ENCODE peak calls at places on chromosomes 7 and 10, in six cellular contexts. B is IMR-90, S is H9, P is neuronal stem cell, D is mesenchymal stem cell, A is H1. M is an unnamed sample.

GRCh38 chr7:9718071-9718470 is 1255.6 kb upstream of the PHF14 start:
- DNase-seq in B (no peak), S (no peak), P (no peak), D (no peak), A (no peak), M (no peak)

GRCh38 chr7:124201768-124202349 is 169.0 kb upstream of the TMEM229A start:
- DNase-seq in B (peak), S (no peak), P (peak), D (peak), A (no peak), M (no peak)

GRCh38 chr7:69434350-69434749 is 163.9 kb upstream of the AUTS2 start:
- DNase-seq in B (no peak), S (no peak), P (no peak), D (no peak), A (no peak), M (no peak)

GRCh38 chr7:127367679-127368078 is 24.8 kb downstream of the ZNF800 start:
- DNase-seq in B (no peak), S (no peak), P (no peak), D (no peak), A (no peak), M (no peak)

GRCh38 chr7:67359900-67360299 is 363.3 kb downstream of the TYW1 start:
- DNase-seq in B (no peak), S (no peak), P (no peak), D (no peak), A (no peak), M (peak)

GRCh38 chr7:50687096-50687495 is 95.6 kb downstream of the GRB10 start:
- DNase-seq in B (no peak), S (no peak), P (no peak), D (no peak), A (no peak), M (no peak)

GRCh38 chr10:3526721-3527120 is 258.3 kb downstream of the KLF6 start:
- DNase-seq in B (peak), S (no peak), P (no peak), D (peak), A (no peak), M (peak)

GRCh38 chr10:50536617-50537252 is 87.0 kb downstream of the SGMS1 start:
- DNase-seq in B (peak), S (no peak), P (no peak), D (no peak), A (no peak), M (peak)

GRCh38 chr7:88566174-88566729 is 193.2 kb upstream of the ZNF804B start:
- DNase-seq in B (no peak), S (no peak), P (no peak), D (no peak), A (no peak), M (no peak)

GRCh38 chr10:112741830-112742402 is 208.1 kb upstream of the TCF7L2 start:
- DNase-seq in B (no peak), S (no peak), P (no peak), D (no peak), A (no peak), M (no peak)

GRCh38 chr10:68192113-68192512 is 39.8 kb downstream of the ATOH7 start:
- DNase-seq in B (peak), S (no peak), P (no peak), D (no peak), A (no peak), M (no peak)

GRCh38 chr7:33854951-33855350 is 50.4 kb upstream of the BMPER start:
- DNase-seq in B (peak), S (no peak), P (no peak), D (peak), A (no peak), M (no peak)

GRCh38 chr10:87605656-87606308 is 53.9 kb upstream of the PAPSS2 start:
- DNase-seq in B (no peak), S (no peak), P (no peak), D (peak), A (no peak), M (no peak)

GRCh38 chr7:2834748-2835441 is 9.2 kb downstream of the GNA12 start:
- DNase-seq in B (no peak), S (no peak), P (no peak), D (no peak), A (no peak), M (no peak)

GRCh38 chr10:5023126-5023701 is 19.6 kb upstream of the AKR1C2 start:
- DNase-seq in B (no peak), S (no peak), P (no peak), D (no peak), A (no peak), M (no peak)

GRCh38 chr7:64795176-64795575 is 948 bp downstream of the ZNF138 start:
- DNase-seq in B (no peak), S (no peak), P (no peak), D (no peak), A (no peak), M (no peak)

GRCh38 chr10:31686566-31686965 is 242.1 kb downstream of the ARHGAP12 start:
- DNase-seq in B (no peak), S (no peak), P (no peak), D (no peak), A (no peak), M (no peak)

GRCh38 chr7:114392686-114393085 is 21.9 kb upstream of the FOXP2 start:
- DNase-seq in B (no peak), S (no peak), P (no peak), D (peak), A (no peak), M (no peak)

GRCh38 chr7:50771120-50772002 is 11.3 kb downstream of the GRB10 start:
- DNase-seq in B (no peak), S (no peak), P (no peak), D (no peak), A (no peak), M (peak)

GRCh38 chr10:43313901-43314300 is 47.0 kb upstream of the RASGEF1A start:
- DNase-seq in B (no peak), S (no peak), P (no peak), D (no peak), A (no peak), M (no peak)

GRCh38 chr7:157861551-157861950 is 524.7 kb downstream of the DNAJB6 start:
- DNase-seq in B (no peak), S (no peak), P (no peak), D (no peak), A (no peak), M (no peak)

GRCh38 chr10:43211431-43212042 is 55.3 kb downstream of the RASGEF1A start:
- DNase-seq in B (no peak), S (no peak), P (no peak), D (no peak), A (no peak), M (no peak)

GRCh38 chr7:30740417-30741181 is 11.3 kb upstream of the INMT start:
- DNase-seq in B (peak), S (peak), P (peak), D (peak), A (no peak), M (peak)

GRCh38 chr10:131092416-131092815 is 219.1 kb downstream of the TCERG1L start:
- DNase-seq in B (no peak), S (no peak), P (no peak), D (no peak), A (no peak), M (no peak)

GRCh38 chr7:40571796-40572195 is 437.0 kb downstream of the SUGCT start:
- DNase-seq in B (peak), S (no peak), P (no peak), D (peak), A (no peak), M (no peak)

GRCh38 chr10:102555781-102556328 is 52.1 kb downstream of the SUFU start:
- DNase-seq in B (peak), S (no peak), P (no peak), D (peak), A (no peak), M (no peak)

GRCh38 chr7:3897430-3898385 is 596.7 kb downstream of the SDK1 start:
- DNase-seq in B (peak), S (no peak), P (no peak), D (peak), A (no peak), M (peak)

GRCh38 chr7:31027161-31027965 is 24.7 kb upstream of the ADCYAP1R1 start:
- DNase-seq in B (no peak), S (peak), P (peak), D (peak), A (no peak), M (no peak)

GRCh38 chr7:111985802-111986201 is 220.4 kb downstream of the DOCK4 start:
- DNase-seq in B (no peak), S (no peak), P (no peak), D (no peak), A (no peak), M (no peak)

GRCh38 chr7:47458057-47458456 is 123.9 kb downstream of the TNS3 start:
- DNase-seq in B (peak), S (no peak), P (no peak), D (peak), A (no peak), M (no peak)

GRCh38 chr7:122310119-122311021 is 5.8 kb upstream of the FEZF1 start:
- DNase-seq in B (no peak), S (peak), P (peak), D (peak), A (no peak), M (no peak)

GRCh38 chr7:105691029-105691691 is 109.9 kb upstream of the EFCAB10 start:
- DNase-seq in B (peak), S (peak), P (no peak), D (peak), A (no peak), M (no peak)

GRCh38 chr10:99280472-99280871 is 44.8 kb upstream of the HPSE2 start:
- DNase-seq in B (no peak), S (no peak), P (no peak), D (peak), A (no peak), M (no peak)

DNA sequence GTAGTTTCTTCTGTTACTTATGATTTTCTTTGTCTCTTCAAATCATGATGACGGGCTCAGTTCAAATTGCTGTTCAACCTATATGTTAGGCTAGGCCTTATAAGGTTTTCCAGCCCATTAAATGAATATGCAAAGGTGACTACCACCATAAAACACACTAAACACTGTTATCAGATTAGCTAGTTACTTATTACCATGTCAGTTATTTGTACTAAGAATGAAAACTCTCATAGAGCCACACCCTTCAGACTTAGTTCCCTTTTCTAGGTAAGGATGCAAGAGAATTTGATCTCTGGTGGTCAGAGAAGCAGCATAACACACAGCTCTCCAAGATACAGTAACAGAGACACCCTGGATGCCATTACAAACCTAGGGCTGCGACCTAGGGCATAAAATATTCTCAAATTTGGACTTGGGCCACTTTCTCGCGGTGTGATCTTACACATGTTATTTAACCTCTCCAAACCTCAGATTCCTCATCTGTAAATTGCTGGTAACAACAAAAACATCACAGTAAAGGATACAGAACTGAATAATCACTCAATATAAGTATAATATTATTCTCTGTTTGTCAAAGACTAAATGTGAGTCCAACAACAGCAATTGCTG is 35.6 kb downstream of the ANKMY2 start:
- DNase-seq in B (no peak), S (no peak), P (no peak), D (no peak), A (no peak), M (no peak)
- H3K14ac ChIP-seq in B (no peak), S (no peak), P (no peak), D (no peak), A (no peak), M (no peak)

DNA sequence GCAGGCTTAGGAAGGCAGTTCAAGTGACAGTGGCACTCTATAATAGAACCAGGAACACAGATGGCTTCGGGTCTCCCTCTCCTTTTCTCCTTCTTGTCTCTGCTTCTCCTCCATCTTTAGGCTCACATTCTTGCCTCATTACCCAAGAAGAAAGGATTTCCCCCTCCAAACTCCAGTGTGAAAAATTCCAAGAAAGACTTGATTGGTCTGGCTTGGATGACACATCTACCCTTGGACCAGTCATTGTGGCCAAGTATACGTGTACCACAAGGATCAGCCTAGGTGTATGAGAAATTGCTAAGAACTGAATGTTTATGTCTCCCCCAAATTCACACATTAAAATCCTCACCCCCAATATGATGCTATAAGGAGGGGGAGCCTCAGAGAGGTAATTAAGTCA is 53.9 kb downstream of the PRTFDC1 start:
- DNase-seq in B (no peak), S (no peak), P (no peak), D (no peak), A (no peak), M (no peak)
- H2AK5ac ChIP-seq in B (peak), S (no peak), P (no peak), D (no peak), A (no peak), M (no peak)

GRCh38 chr7:157008-157310 is 35.4 kb upstream of the FAM20C start:
- DNase-seq in B (no peak), S (no peak), P (no peak), D (no peak), A (no peak), M (no peak)
- H3K14ac ChIP-seq in B (no peak), S (no peak), P (no peak), D (no peak), A (no peak), M (no peak)

GRCh38 chr7:151058766-151059361 is 525 bp upstream of the SLC4A2 start:
- DNase-seq in B (no peak), S (peak), P (no peak), D (peak), A (no peak), M (no peak)

GRCh38 chr7:151057038-151057736 is 510 bp downstream of the CDK5 start:
- DNase-seq in B (no peak), S (no peak), P (no peak), D (no peak), A (no peak), M (no peak)

GRCh38 chr7:151057989-151058765 is 480 bp upstream of the CDK5 start:
- DNase-seq in B (peak), S (peak), P (peak), D (peak), A (peak), M (peak)

GRCh38 chr7:151056286-151057037 is 1.2 kb downstream of the CDK5 start:
- DNase-seq in B (no peak), S (peak), P (no peak), D (no peak), A (no peak), M (peak)

GRCh38 chr7:151057737-151057988 is at the start of gene CDK5:
- DNase-seq in B (no peak), S (no peak), P (no peak), D (no peak), A (no peak), M (no peak)
- H2AK5ac ChIP-seq in B (peak), S (no peak), P (no peak), D (peak), A (peak), M (peak)

GRCh38 chr10:48299066-48299465 is 7.4 kb upstream of the MAPK8 start:
- DNase-seq in B (no peak), S (no peak), P (no peak), D (no peak), A (no peak), M (no peak)

GRCh38 chr10:48296699-48297098 is 9.8 kb upstream of the MAPK8 start:
- DNase-seq in B (no peak), S (no peak), P (no peak), D (no peak), A (no peak), M (no peak)

GRCh38 chr10:48302515-48303476 is 3.7 kb upstream of the MAPK8 start:
- DNase-seq in B (no peak), S (no peak), P (no peak), D (no peak), A (no peak), M (no peak)

GRCh38 chr10:48305905-48306264 is 592 bp upstream of the MAPK8 start:
- DNase-seq in B (no peak), S (no peak), P (no peak), D (no peak), A (no peak), M (no peak)

DNA sequence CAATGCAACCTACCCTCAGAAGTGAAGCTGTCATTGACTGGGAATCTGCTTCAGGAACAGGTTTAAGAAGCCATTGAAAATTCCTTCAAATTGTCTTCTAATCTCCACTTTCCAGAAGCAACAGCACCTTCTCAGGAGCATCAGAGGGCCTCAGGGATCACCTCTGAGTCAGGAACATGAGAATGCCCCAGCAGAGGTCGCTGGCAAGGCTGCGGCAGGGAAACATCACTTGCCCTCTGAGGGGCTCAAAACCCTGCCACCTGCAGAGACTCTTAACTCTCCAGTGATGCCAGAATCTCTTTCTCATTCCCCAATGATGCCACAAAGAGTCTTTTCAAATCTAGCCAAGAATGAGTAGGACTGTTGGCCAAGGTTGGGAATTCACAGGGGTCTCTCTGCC is 5.9 kb upstream of the MAPK8 start:
- DNase-seq in B (no peak), S (no peak), P (no peak), D (no peak), A (no peak), M (no peak)
- H3K14ac ChIP-seq in B (no peak), S (no peak), P (no peak), D (no peak), A (no peak), M (no peak)

GRCh38 chr10:93319096-93319495 is 163.0 kb downstream of the MYOF start:
- DNase-seq in B (no peak), S (no peak), P (no peak), D (no peak), A (no peak), M (no peak)
- H2AK5ac ChIP-seq in B (no peak), S (no peak), P (no peak), D (no peak), A (no peak), M (no peak)

GRCh38 chr10:103853428-103854264 is 1.7 kb downstream of the SH3PXD2A start:
- DNase-seq in B (no peak), S (no peak), P (no peak), D (peak), A (no peak), M (no peak)
- H3K14ac ChIP-seq in B (peak), S (no peak), P (no peak), D (no peak), A (no peak), M (no peak)

GRCh38 chr10:22714524-22715289 is at the start of gene PIP4K2A:
- DNase-seq in B (peak), S (peak), P (peak), D (peak), A (no peak), M (peak)
- H2AK5ac ChIP-seq in B (peak), S (no peak), P (no peak), D (no peak), A (no peak), M (no peak)

GRCh38 chr7:12583922-12584321 is 13.4 kb downstream of the SCIN start:
- DNase-seq in B (no peak), S (no peak), P (no peak), D (no peak), A (no peak), M (no peak)

GRCh38 chr7:12581897-12582296 is 11.4 kb downstream of the SCIN start:
- DNase-seq in B (peak), S (no peak), P (no peak), D (no peak), A (no peak), M (peak)

GRCh38 chr7:12584940-12585339 is 14.4 kb downstream of the SCIN start:
- DNase-seq in B (no peak), S (no peak), P (no peak), D (peak), A (no peak), M (no peak)

GRCh38 chr7:12583181-12583580 is 12.7 kb downstream of the SCIN start:
- DNase-seq in B (no peak), S (no peak), P (no peak), D (no peak), A (no peak), M (peak)

GRCh38 chr7:12582362-12582761 is 11.8 kb downstream of the SCIN start:
- DNase-seq in B (no peak), S (no peak), P (no peak), D (no peak), A (no peak), M (no peak)
- H3K14ac ChIP-seq in B (no peak), S (no peak), P (no peak), D (no peak), A (no peak), M (no peak)

DNA sequence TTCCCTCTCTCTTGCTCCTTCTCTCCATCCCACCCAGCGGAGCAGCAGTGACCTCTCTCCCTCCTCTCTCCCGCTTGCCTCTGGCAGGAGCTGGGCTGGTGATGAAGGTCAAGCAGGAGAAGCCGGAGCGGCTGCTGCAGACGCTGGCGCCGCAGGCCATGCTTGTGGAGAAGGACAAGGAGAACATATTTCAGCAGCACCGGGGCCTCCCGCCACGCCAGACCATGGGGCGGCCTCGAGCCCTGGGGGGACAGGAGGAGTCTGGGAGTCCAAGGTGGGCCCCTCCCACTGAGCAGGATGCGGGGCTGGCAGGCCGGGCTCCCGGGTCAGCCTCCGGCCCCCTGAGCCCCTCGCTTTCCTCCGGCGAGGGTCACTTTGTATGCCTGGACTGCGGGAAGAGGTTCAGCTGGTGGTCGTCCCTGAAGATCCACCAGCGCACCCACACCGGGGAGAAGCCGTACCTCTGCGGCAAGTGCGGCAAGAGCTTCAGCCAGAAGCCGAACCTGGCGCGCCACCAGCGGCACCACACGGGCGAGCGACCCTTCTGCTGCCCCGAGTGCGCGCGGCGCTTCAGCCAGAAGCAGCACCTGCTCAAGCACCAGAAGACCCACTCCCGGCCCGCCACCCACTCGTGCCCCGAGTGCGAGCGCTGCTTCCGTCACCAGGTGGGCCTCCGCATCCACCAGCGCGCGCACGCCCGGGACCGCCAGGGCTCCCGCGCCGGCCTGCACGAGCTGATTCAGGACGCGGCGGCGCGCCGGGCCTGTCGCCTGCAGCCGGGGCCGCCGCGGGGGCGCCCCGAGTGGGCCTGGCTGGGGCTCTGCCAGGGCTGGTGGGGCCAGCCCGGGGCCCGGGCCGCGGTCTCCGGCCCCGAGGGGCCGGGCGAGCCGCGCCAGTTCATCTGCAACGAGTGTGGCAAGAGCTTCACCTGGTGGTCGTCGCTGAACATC is 17.6 kb downstream of the ZNF775 start:
- DNase-seq in B (no peak), S (no peak), P (no peak), D (no peak), A (no peak), M (no peak)
- H2AK5ac ChIP-seq in B (no peak), S (no peak), P (no peak), D (no peak), A (no peak), M (peak)

M was measured in trophoblast cell.